ENCODE peak calls at places on chromosomes 13 and 19, in four cellular contexts. One of them, this sample, is unnamed.
A peak's percentile ranks its signal among the peaks of the same experiment; 100 is the strongest.

GRCh38 chr13:40589285-40590109 is 76.9 kb downstream of the FOXO1 start:
- DNase-seq in body of pancreas: no peak
- DNase-seq in HFF-Myc: peak; percentile 27
- DNase-seq in right lobe of liver: no peak
- DNase-seq in this sample: no peak

GRCh38 chr13:22455036-22455435 is 725.7 kb upstream of the SGCG start:
- DNase-seq in body of pancreas: no peak
- DNase-seq in HFF-Myc: no peak
- DNase-seq in right lobe of liver: no peak
- DNase-seq in this sample: peak; percentile 52

GRCh38 chr19:45780448-45781281 is 1.6 kb downstream of the DMPK start:
- DNase-seq in body of pancreas: peak; percentile 50
- DNase-seq in HFF-Myc: no peak
- DNase-seq in right lobe of liver: no peak
- DNase-seq in this sample: no peak

GRCh38 chr13:45412274-45413049 is 5.7 kb downstream of the SLC25A30 start:
- DNase-seq in body of pancreas: no peak
- DNase-seq in HFF-Myc: no peak
- DNase-seq in right lobe of liver: no peak
- DNase-seq in this sample: no peak

GRCh38 chr19:49327878-49328544 is 3.0 kb upstream of the SLC6A16 start:
- DNase-seq in body of pancreas: no peak
- DNase-seq in HFF-Myc: no peak
- DNase-seq in right lobe of liver: no peak
- DNase-seq in this sample: no peak

GRCh38 chr19:30339624-30340525 is 32.3 kb upstream of the ZNF536 start:
- DNase-seq in body of pancreas: no peak
- DNase-seq in HFF-Myc: no peak
- DNase-seq in right lobe of liver: peak; percentile 25
- DNase-seq in this sample: no peak

GRCh38 chr13:32902898-32903297 is 113.3 kb upstream of the KL start:
- DNase-seq in body of pancreas: peak; percentile 30
- DNase-seq in HFF-Myc: no peak
- DNase-seq in right lobe of liver: peak; percentile 48
- DNase-seq in this sample: no peak

GRCh38 chr13:45224181-45224580 is 23.3 kb upstream of the KCTD4 start:
- DNase-seq in body of pancreas: no peak
- DNase-seq in HFF-Myc: no peak
- DNase-seq in right lobe of liver: no peak
- DNase-seq in this sample: no peak

GRCh38 chr13:99103536-99103935 is 97.1 kb upstream of the UBAC2 start:
- DNase-seq in body of pancreas: no peak
- DNase-seq in HFF-Myc: no peak
- DNase-seq in right lobe of liver: no peak
- DNase-seq in this sample: peak; percentile 45

GRCh38 chr13:101718496-101718895 is 266.0 kb downstream of the ITGBL1 start:
- DNase-seq in body of pancreas: no peak
- DNase-seq in HFF-Myc: no peak
- DNase-seq in right lobe of liver: no peak
- DNase-seq in this sample: no peak

GRCh38 chr19:4100647-4101495 is 23.1 kb downstream of the MAP2K2 start:
- DNase-seq in body of pancreas: no peak
- DNase-seq in HFF-Myc: no peak
- DNase-seq in right lobe of liver: no peak
- DNase-seq in this sample: no peak

GRCh38 chr19:23790641-23791488 is 32.2 kb upstream of the ZNF681 start:
- DNase-seq in body of pancreas: no peak
- DNase-seq in HFF-Myc: no peak
- DNase-seq in right lobe of liver: no peak
- DNase-seq in this sample: peak; percentile 55

GRCh38 chr19:23789246-23789645 is 30.6 kb upstream of the ZNF681 start:
- DNase-seq in body of pancreas: no peak
- DNase-seq in HFF-Myc: no peak
- DNase-seq in right lobe of liver: no peak
- DNase-seq in this sample: no peak

GRCh38 chr19:23785982-23786381 is 27.3 kb upstream of the ZNF681 start:
- DNase-seq in body of pancreas: no peak
- DNase-seq in HFF-Myc: no peak
- DNase-seq in right lobe of liver: no peak
- DNase-seq in this sample: no peak

GRCh38 chr19:23787106-23787505 is 28.4 kb upstream of the ZNF681 start:
- DNase-seq in body of pancreas: no peak
- DNase-seq in HFF-Myc: no peak
- DNase-seq in right lobe of liver: no peak
- DNase-seq in this sample: peak; percentile 65

DNA sequence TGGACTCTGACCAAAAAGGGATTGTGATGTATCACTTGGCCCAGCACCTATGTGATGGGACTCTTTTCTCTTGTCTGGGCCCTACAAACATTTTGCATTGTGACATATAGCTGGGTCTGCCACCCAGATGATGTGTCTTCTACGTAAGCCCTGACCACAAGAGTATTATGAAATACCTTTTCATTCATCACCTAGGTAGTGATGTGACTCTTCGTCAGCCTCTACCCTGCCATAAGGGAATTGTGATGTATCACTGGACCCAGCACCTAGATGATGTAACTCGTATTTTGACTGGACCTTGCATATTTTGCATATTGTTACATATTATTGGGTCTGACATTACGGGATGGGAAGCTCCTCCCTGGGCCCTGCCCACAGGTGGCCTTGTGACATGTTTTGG is 29.7 kb upstream of the ZNF681 start:
- DNase-seq in body of pancreas: no peak
- DNase-seq in HFF-Myc: no peak
- DNase-seq in right lobe of liver: no peak
- DNase-seq in this sample: no peak
- TF ChIP-seq CTCF in body of pancreas: no peak
- TF ChIP-seq CTCF in HFF-Myc: no peak
- TF ChIP-seq CTCF in right lobe of liver: no peak
- TF ChIP-seq CTCF in this sample: no peak

DNA sequence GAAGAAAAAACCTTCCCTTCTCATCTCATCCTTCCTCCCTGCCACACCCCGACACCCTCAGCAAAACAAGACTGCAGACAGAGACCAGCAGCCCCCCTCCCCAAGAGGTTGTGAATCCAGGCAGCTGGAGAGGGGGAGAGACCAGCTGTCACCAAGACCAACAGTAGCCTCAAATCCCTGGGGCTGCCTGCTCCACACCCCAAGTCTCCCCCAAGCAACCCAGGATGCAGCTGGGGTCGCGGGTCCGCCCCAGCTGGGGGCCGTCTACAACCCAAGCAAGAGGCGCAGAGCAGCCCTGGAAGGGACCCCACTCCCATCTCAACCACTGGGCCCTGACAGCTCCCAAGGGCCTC is 7.1 kb downstream of the KLF16 start:
- DNase-seq in body of pancreas: peak; percentile 10
- DNase-seq in HFF-Myc: no peak
- DNase-seq in right lobe of liver: no peak
- DNase-seq in this sample: no peak
- H3K4me3 ChIP-seq in body of pancreas: no peak overlapping the region
- H3K4me3 ChIP-seq in HFF-Myc: peak overlapping the region; percentile 45
- H3K4me3 ChIP-seq in right lobe of liver: peak overlapping the region; percentile 34
- H3K4me3 ChIP-seq in this sample: peak overlapping the region; percentile 29

DNA sequence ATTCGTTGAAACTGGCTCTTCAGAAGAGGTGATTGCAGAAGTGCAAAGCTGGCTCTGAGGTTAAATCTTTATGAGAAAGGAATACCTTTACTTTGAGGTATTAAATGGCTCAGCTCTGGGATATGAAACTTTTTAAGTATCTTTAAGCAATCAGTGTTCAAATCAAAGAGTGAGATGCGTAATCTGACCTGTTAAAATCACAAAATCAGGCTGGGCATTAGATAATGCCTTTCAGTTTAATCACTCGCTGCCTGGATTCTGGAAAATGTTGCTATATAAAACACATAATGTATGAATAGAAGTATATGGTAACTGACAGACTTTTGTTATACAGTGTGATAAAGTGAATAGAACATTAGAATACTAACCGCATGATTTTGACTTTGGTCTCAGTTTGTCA is 2.0 kb upstream of the DGKH start:
- DNase-seq in body of pancreas: no peak
- DNase-seq in HFF-Myc: no peak
- DNase-seq in right lobe of liver: no peak
- DNase-seq in this sample: no peak
- TF ChIP-seq CTCF in body of pancreas: no peak
- TF ChIP-seq CTCF in HFF-Myc: no peak
- TF ChIP-seq CTCF in right lobe of liver: no peak
- TF ChIP-seq CTCF in this sample: no peak

DNA sequence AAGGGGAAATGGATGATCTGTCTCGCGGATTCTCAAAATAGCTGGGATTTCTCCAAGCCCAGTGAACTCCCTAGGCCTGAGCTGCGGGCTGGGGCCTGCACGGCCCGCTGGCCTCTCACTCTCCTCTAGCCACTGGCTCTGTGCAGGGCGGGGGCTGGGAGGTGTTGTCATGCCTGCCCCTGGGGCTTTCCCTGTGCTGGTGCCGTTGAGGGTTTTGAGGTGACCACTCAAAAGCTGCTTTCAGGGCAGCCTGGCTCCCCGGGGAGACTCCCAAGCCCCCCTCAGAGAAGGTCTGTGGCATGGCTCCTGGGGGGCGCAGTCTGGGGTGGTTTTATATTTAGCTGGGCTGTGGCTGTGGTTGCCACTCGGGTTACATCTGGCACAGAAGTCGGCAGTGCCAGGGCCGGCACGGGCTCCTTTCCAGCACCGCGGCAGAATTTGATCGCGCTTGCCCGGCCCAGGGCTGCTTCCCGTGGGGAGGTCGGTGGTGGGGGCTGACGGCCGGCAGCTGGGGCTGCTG is 10.0 kb downstream of the NDUFB7 start:
- DNase-seq in body of pancreas: peak; percentile 58
- DNase-seq in HFF-Myc: no peak
- DNase-seq in right lobe of liver: peak; percentile 56
- DNase-seq in this sample: no peak
- H3K4me3 ChIP-seq in body of pancreas: no peak overlapping the region
- H3K4me3 ChIP-seq in HFF-Myc: no peak overlapping the region
- H3K4me3 ChIP-seq in right lobe of liver: no peak overlapping the region
- H3K4me3 ChIP-seq in this sample: no peak overlapping the region

This sample was measured in retinal pigment epithelial cell.